ENCODE peak calls at places on chromosomes 12 and 14, in seven cellular contexts. M is AG04450, A is spleen, G is BE2C, B is mucosa of descending colon, Z is Peyer's patch, D is GM23248. O is an unnamed sample.

GRCh38 chr12:122886851-122887816 is 8.8 kb downstream of the VPS37B start:
- DNase-seq in M (no peak), A (no peak), G (no peak), B (no peak), Z (peak; percentile 83), D (peak; percentile 56), O (no peak)

GRCh38 chr12:53452159-53453077 is 516 bp downstream of the PCBP2 start:
- DNase-seq in M (peak; percentile 66), A (peak; percentile 95), G (peak; percentile 91), B (peak; percentile 85), Z (peak; percentile 90), D (peak; percentile 92), O (peak; percentile 61)

GRCh38 chr14:29584992-29585391 is 342.7 kb downstream of the PRKD1 start:
- DNase-seq in M (peak; percentile 78), A (no peak), G (no peak), B (peak; percentile 6), Z (no peak), D (peak; percentile 79), O (no peak)

GRCh38 chr12:50050410-50051280 is 6.8 kb upstream of the ASIC1 start:
- DNase-seq in M (no peak), A (peak; percentile 83), G (peak; percentile 42), B (no peak), Z (peak; percentile 62), D (peak; percentile 75), O (no peak)

GRCh38 chr12:50764116-50764860 is 387 bp downstream of the ATF1 start:
- DNase-seq in M (no peak), A (peak; percentile 95), G (peak; percentile 73), B (peak; percentile 78), Z (peak; percentile 86), D (peak; percentile 73), O (peak; percentile 81)

GRCh38 chr12:13204428-13204827 is 7.9 kb downstream of the EMP1 start:
- DNase-seq in M (peak; percentile 56), A (no peak), G (no peak), B (no peak), Z (no peak), D (peak; percentile 66), O (no peak)

GRCh38 chr12:82757059-82757458 is 70.4 kb downstream of the TMTC2 start:
- DNase-seq in M (no peak), A (no peak), G (no peak), B (no peak), Z (no peak), D (peak; percentile 28), O (no peak)

GRCh38 chr14:70735043-70735442 is 74.3 kb downstream of the MAP3K9 start:
- DNase-seq in M (no peak), A (no peak), G (peak; percentile 89), B (no peak), Z (no peak), D (no peak), O (no peak)

GRCh38 chr14:104346608-104347007 is 208.2 kb downstream of the KIF26A start:
- DNase-seq in M (no peak), A (no peak), G (no peak), B (no peak), Z (no peak), D (no peak), O (no peak)

GRCh38 chr12:131573631-131574396 is 137.1 kb upstream of the SFSWAP start:
- DNase-seq in M (no peak), A (no peak), G (no peak), B (no peak), Z (no peak), D (no peak), O (no peak)

GRCh38 chr14:63508033-63508432 is 35.1 kb downstream of the PPP2R5E start:
- DNase-seq in M (no peak), A (no peak), G (no peak), B (no peak), Z (no peak), D (no peak), O (no peak)

GRCh38 chr12:11879306-11879705 is 191.4 kb upstream of the BCL2L14 start:
- DNase-seq in M (peak; percentile 18), A (no peak), G (no peak), B (no peak), Z (no peak), D (no peak), O (no peak)

GRCh38 chr12:53048033-53048779 is 1.7 kb upstream of the TNS2 start:
- DNase-seq in M (no peak), A (peak; percentile 82), G (peak; percentile 49), B (peak; percentile 63), Z (peak; percentile 62), D (peak; percentile 59), O (no peak)

GRCh38 chr12:7637641-7638040 is 28.1 kb downstream of the APOBEC1 start:
- DNase-seq in M (no peak), A (no peak), G (no peak), B (no peak), Z (no peak), D (no peak), O (no peak)

GRCh38 chr12:131041216-131041967 is 87.7 kb downstream of the ADGRD1 start:
- DNase-seq in M (no peak), A (peak; percentile 56), G (no peak), B (no peak), Z (no peak), D (no peak), O (no peak)

GRCh38 chr12:76037130-76038105 is 5.8 kb upstream of the PHLDA1 start:
- DNase-seq in M (peak; percentile 67), A (no peak), G (peak; percentile 49), B (peak; percentile 48), Z (peak; percentile 51), D (peak; percentile 89), O (no peak)

GRCh38 chr14:106211489-106211888 is 685.1 kb downstream of the TMEM121 start:
- DNase-seq in M (no peak), A (no peak), G (no peak), B (no peak), Z (no peak), D (no peak), O (no peak)
- H3K9me3 ChIP-seq in M (peaks cover 39% of the 10 kb centered on the region), A (no peaks in the 10 kb centered on the region), G (no peaks in the 10 kb centered on the region), B (no peaks in the 10 kb centered on the region), Z (no peaks in the 10 kb centered on the region), D (no peaks in the 10 kb centered on the region), O (no peaks in the 10 kb centered on the region)

GRCh38 chr14:68708343-68708742 is 84.5 kb downstream of the ZFP36L1 start:
- DNase-seq in M (no peak), A (no peak), G (no peak), B (no peak), Z (peak; percentile 13), D (no peak), O (no peak)
- H3K9me3 ChIP-seq in M (no peaks in the 10 kb centered on the region), A (no peaks in the 10 kb centered on the region), G (no peaks in the 10 kb centered on the region), B (no peaks in the 10 kb centered on the region), Z (no peaks in the 10 kb centered on the region), D (no peaks in the 10 kb centered on the region), O (no peaks in the 10 kb centered on the region)

DNA sequence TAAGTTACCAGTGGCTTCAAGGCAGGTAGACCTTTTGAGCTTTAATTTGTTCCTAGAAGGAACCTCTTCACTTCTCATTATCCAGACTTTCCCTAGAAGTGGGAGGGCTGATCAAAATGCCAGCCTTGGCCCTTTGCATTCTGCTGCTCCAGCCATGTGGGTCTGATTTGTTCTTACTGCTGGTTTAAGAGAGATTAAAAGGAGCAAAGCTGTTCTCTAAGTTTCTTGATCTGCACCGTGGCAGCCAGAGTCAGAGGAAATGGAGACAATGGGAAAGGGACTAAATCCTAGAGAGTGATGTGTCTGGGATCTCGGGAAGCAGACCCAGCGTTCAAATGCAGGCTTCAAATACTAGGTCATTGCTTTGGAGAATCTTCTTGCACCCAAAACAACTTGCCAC is 759.7 kb downstream of the DIO2 start:
- DNase-seq in M (no peak), A (no peak), G (no peak), B (no peak), Z (no peak), D (no peak), O (no peak)
- H3K9me3 ChIP-seq in M (no peaks in the 10 kb centered on the region), A (no peaks in the 10 kb centered on the region), G (no peaks in the 10 kb centered on the region), B (no peaks in the 10 kb centered on the region), Z (no peaks in the 10 kb centered on the region), D (no peaks in the 10 kb centered on the region), O (no peaks in the 10 kb centered on the region)

DNA sequence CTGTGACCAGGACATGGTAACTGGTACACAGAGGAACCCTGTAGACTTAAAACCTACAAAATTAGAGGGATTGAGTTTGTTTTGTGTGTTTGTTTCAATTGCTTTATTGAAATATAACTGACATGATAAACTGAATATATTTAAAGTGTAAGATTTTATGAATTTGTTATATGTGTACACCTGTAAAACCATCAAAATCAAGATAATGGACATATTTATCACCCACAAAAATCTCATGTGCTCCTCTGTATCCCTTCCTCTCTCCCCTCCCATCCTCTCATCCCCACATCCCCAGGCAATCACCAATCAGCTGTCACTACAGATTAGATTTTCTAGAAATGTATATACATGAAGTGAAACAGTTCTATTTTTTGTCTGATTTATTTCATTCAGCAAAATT is 565.5 kb downstream of the NOVA1 start:
- DNase-seq in M (no peak), A (no peak), G (no peak), B (no peak), Z (no peak), D (no peak), O (no peak)
- H3K9me3 ChIP-seq in M (peaks cover 5% of the 10 kb centered on the region), A (no peaks in the 10 kb centered on the region), G (no peaks in the 10 kb centered on the region), B (no peaks in the 10 kb centered on the region), Z (no peaks in the 10 kb centered on the region), D (no peaks in the 10 kb centered on the region), O (no peaks in the 10 kb centered on the region)

DNA sequence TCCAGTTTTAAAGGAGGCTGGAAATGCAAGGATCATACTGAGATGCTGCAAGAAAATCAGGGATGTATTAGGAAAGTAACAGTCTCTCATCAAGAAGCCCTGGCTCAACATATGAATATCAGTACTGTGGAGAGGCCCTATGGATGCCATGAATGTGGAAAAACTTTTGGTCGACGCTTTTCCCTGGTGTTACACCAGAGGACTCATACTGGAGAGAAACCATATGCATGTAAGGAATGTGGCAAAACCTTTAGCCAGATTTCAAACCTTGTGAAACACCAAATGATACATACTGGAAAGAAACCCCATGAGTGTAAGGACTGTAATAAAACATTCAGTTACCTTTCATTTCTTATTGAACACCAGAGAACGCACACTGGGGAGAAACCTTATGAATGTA is 24.5 kb downstream of the ZNF891 start:
- DNase-seq in M (no peak), A (no peak), G (no peak), B (no peak), Z (no peak), D (peak; percentile 1), O (no peak)
- H3K9me3 ChIP-seq in M (peaks cover 48% of the 10 kb centered on the region), A (peaks cover 100% of the 10 kb centered on the region), G (peaks cover 25% of the 10 kb centered on the region), B (peaks cover 100% of the 10 kb centered on the region), Z (peaks cover 100% of the 10 kb centered on the region), D (peaks cover 44% of the 10 kb centered on the region), O (peaks cover 57% of the 10 kb centered on the region)

DNA sequence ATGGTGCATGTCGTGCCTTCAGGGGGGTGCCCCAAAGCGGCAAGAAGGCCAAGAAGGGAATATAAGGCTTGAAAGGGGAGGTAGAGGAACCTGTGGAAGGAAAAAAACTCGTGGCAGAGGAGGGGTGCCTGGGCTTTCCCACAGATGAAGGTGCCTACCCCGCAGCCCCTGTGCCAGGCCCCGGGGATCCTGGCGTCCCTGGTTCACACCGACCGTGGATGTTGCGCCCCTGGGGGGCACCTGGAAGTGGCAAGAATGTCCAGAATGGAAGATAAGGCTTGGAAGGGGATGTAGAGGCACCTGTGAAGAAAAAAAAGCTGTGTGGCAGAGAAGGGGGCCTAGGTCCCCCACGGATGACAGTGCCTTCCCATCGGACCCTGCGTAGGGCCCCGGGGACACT is 282.2 kb downstream of the ALG10 start:
- DNase-seq in M (no peak), A (no peak), G (no peak), B (no peak), Z (no peak), D (no peak), O (no peak)
- H3K9me3 ChIP-seq in M (peaks cover 100% of the 10 kb centered on the region), A (peaks cover 5% of the 10 kb centered on the region), G (no peaks in the 10 kb centered on the region), B (peaks cover 100% of the 10 kb centered on the region), Z (peaks cover 25% of the 10 kb centered on the region), D (no peaks in the 10 kb centered on the region), O (no peaks in the 10 kb centered on the region)

O was measured in T-helper 17 cell.